ENCODE peak calls at places on chromosomes 12 and 14, in ten cellular contexts. D is IMR-90; F is hepatocyte; X is Panc1; M is pancreas; B is HCT116; A is effector memory CD4-positive, alpha-beta T cell; E is cardiac muscle cell; Z is heart right ventricle; Q is CD4-positive, CD25-positive, alpha-beta regulatory T cell. V is an unnamed sample. For H3K36me3 and H3K27me3, the result is how much of the 10 kb centered on the place peaks cover.

GRCh38 chr12:48183876-48184548 is 568 bp downstream of the CCDC184 start:
- DNase-seq in B (no peak), A (no peak), Z (no peak), D (no peak), X (no peak), F (no peak), Q (no peak), M (no peak), E (no peak), V (no peak)

GRCh38 chr12:52789637-52790426 is 6.1 kb downstream of the KRT3 start:
- DNase-seq in M (no peak), A (no peak), Q (no peak), X (no peak), Z (no peak), B (no peak), D (no peak), F (no peak), E (no peak), V (no peak)

GRCh38 chr12:65952737-65953209 is 128.5 kb downstream of the HMGA2 start:
- DNase-seq in M (no peak), Q (no peak), B (no peak), A (no peak), Z (no peak), X (peak), E (no peak), F (no peak), D (peak), V (no peak)

GRCh38 chr14:55864890-55865655 is 253.1 kb upstream of the PELI2 start:
- DNase-seq in F (no peak), B (no peak), X (no peak), Z (no peak), Q (no peak), D (no peak), A (no peak), M (no peak), E (no peak), V (no peak)

GRCh38 chr12:52688481-52688880 is 8.3 kb upstream of the KRT1 start:
- DNase-seq in B (no peak), X (no peak), Z (no peak), E (no peak), F (no peak), Q (no peak), D (no peak), A (no peak), M (no peak), V (no peak)

GRCh38 chr14:77036484-77037337 is 8.2 kb upstream of the IRF2BPL start:
- DNase-seq in E (peak), Z (no peak), B (no peak), M (no peak), D (no peak), Q (no peak), A (no peak), X (no peak), F (no peak), V (no peak)

GRCh38 chr12:1287446-1287975 is 296.5 kb downstream of the ERC1 start:
- DNase-seq in A (no peak), B (no peak), Q (no peak), Z (no peak), X (no peak), M (no peak), F (no peak), E (no peak), D (peak), V (no peak)

GRCh38 chr14:52080817-52081755 is 12.2 kb upstream of the NID2 start:
- DNase-seq in Q (no peak), M (no peak), D (peak), B (peak), X (peak), A (no peak), E (peak), Z (no peak), F (peak), V (no peak)

GRCh38 chr12:29081101-29081500 is 68.0 kb upstream of the FAR2 start:
- DNase-seq in A (no peak), X (no peak), Q (no peak), F (no peak), B (no peak), M (no peak), D (no peak), Z (no peak), E (no peak), V (no peak)

GRCh38 chr12:124567035-124567672 is at the start of gene NCOR2:
- DNase-seq in A (peak), F (no peak), B (no peak), X (no peak), E (no peak), D (no peak), M (no peak), Q (peak), Z (no peak), V (peak)

GRCh38 chr12:124324803-124325705 is 30.2 kb downstream of the RFLNA start:
- DNase-seq in A (no peak), Z (no peak), E (no peak), F (no peak), Q (no peak), D (no peak), B (no peak), M (no peak), X (no peak), V (no peak)

GRCh38 chr14:104286496-104286895 is 148.1 kb downstream of the KIF26A start:
- DNase-seq in Q (no peak), M (no peak), X (no peak), B (no peak), F (no peak), D (no peak), Z (no peak), E (no peak), A (no peak), V (no peak)

GRCh38 chr12:64459388-64460024 is 7.6 kb downstream of the TBK1 start:
- DNase-seq in A (no peak), E (no peak), F (no peak), B (no peak), Q (peak), M (no peak), X (no peak), D (no peak), Z (peak), V (no peak)

GRCh38 chr14:50719911-50720759 is 52.0 kb upstream of the SAV1 start:
- DNase-seq in A (no peak), Z (no peak), E (no peak), X (no peak), B (no peak), M (no peak), F (no peak), Q (no peak), D (peak), V (no peak)

GRCh38 chr14:97832734-97833133 is 1035.6 kb downstream of the VRK1 start:
- DNase-seq in E (no peak), B (no peak), F (no peak), D (no peak), M (no peak), A (no peak), Q (no peak), X (no peak), Z (no peak), V (no peak)

GRCh38 chr12:22576473-22576872 is 32.1 kb upstream of the C2CD5 start:
- DNase-seq in Q (no peak), Z (no peak), B (no peak), E (no peak), X (no peak), M (no peak), D (no peak), A (no peak), F (no peak), V (no peak)

GRCh38 chr12:91140660-91141045 is 29.4 kb upstream of the LUM start:
- DNase-seq in Z (peak), M (no peak), B (no peak), X (no peak), A (no peak), D (peak), E (peak), F (peak), Q (no peak), V (no peak)

GRCh38 chr12:110737532-110737931 is 5.2 kb downstream of the PPP1CC start:
- DNase-seq in B (no peak), E (no peak), M (no peak), Z (no peak), X (no peak), Q (no peak), D (no peak), F (no peak), A (no peak), V (no peak)

GRCh38 chr14:24283796-24284460 is 12.5 kb upstream of the RABGGTA start:
- DNase-seq in A (no peak), Z (no peak), E (no peak), Q (no peak), X (no peak), B (no peak), M (no peak), D (no peak), F (no peak), V (no peak)

GRCh38 chr12:49293056-49293956 is 1.6 kb upstream of the PRPH start:
- DNase-seq in X (no peak), F (no peak), M (no peak), Q (no peak), E (peak), B (no peak), D (no peak), A (no peak), Z (peak), V (no peak)

GRCh38 chr12:101857043-101857558 is 20.3 kb upstream of the DRAM1 start:
- DNase-seq in B (no peak), Z (no peak), M (no peak), X (peak), F (peak), D (peak), A (no peak), Q (no peak), E (peak), V (no peak)

DNA sequence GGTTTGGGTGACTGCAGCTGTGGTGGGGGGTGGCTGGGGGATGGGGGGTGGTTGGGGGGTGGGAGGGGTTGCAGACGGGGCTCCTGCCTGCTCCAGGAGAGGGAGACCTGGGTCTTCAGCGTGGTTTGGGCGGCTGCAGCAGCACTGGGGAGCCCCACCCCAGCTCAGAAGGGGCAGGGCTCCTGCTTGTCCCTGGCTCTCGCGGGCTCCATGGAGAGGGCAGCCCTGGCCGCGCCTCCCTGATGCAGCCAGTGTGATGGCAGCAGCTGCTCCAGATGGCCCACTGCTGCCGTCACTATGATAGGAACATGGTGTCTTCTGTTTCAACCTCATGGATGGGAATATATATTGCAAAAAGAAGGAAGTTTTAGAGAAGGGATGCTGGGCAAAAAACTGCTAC is 22.9 kb downstream of the TRHDE start:
- DNase-seq in A (no peak), Q (no peak), M (no peak), B (no peak), D (peak), Z (no peak), E (no peak), X (no peak), F (no peak), V (no peak)
- H3K4me3 ChIP-seq in A (no peak), Q (no peak), M (no peak), B (no peak), D (no peak), Z (no peak), E (no peak), X (no peak), F (no peak), V (no peak)

GRCh38 chr12:78260976-78261375 is 430.3 kb downstream of the NAV3 start:
- DNase-seq in Q (no peak), D (no peak), Z (no peak), X (no peak), F (no peak), E (no peak), M (no peak), A (no peak), B (no peak), V (no peak)
- H3K36me3 ChIP-seq in Q (under half), D (under half), Z (under half), X (under half), F (under half), E (under half), M (under half), A (under half), B (under half), V (under half)

GRCh38 chr12:94872671-94873367 is 130.7 kb downstream of the NDUFA12 start:
- DNase-seq in B (no peak), Z (no peak), X (no peak), F (peak), E (no peak), M (no peak), Q (no peak), D (no peak), A (no peak), V (no peak)

GRCh38 chr12:94870511-94870910 is 133.0 kb downstream of the NDUFA12 start:
- DNase-seq in D (no peak), M (no peak), X (no peak), E (no peak), F (no peak), Z (no peak), B (no peak), Q (no peak), A (no peak), V (no peak)

GRCh38 chr12:94873368-94874085 is 130.0 kb downstream of the NDUFA12 start:
- DNase-seq in F (peak), Q (no peak), X (no peak), A (no peak), D (no peak), E (no peak), B (no peak), Z (no peak), M (no peak), V (no peak)

GRCh38 chr12:94874086-94874985 is 129.2 kb downstream of the NDUFA12 start:
- DNase-seq in B (no peak), A (no peak), D (no peak), Z (no peak), E (no peak), M (no peak), Q (no peak), X (no peak), F (no peak), V (no peak)

GRCh38 chr12:94872007-94872653 is 131.4 kb downstream of the NDUFA12 start:
- DNase-seq in E (no peak), D (no peak), F (no peak), X (no peak), B (no peak), M (peak), Z (no peak), Q (no peak), A (no peak), V (no peak)
- H3K27me3 ChIP-seq in E (half or more), D (under half), F (half or more), X (under half), B (under half), M (under half), Z (half or more), Q (under half), A (under half), V (under half)

GRCh38 chr12:93243382-93243688 is 134.4 kb upstream of the NUDT4 start:
- DNase-seq in F (no peak), X (no peak), A (no peak), E (no peak), B (no peak), M (no peak), Z (no peak), D (no peak), Q (no peak), V (no peak)

GRCh38 chr12:93243689-93244513 is 133.8 kb upstream of the NUDT4 start:
- DNase-seq in A (no peak), M (peak), E (peak), D (peak), B (no peak), Q (peak), X (no peak), F (peak), Z (peak), V (no peak)

GRCh38 chr12:93245543-93245942 is 132.2 kb upstream of the NUDT4 start:
- DNase-seq in E (no peak), A (no peak), Z (no peak), B (no peak), M (no peak), Q (peak), F (no peak), D (no peak), X (no peak), V (peak)

GRCh38 chr12:93242154-93242958 is 135.4 kb upstream of the NUDT4 start:
- DNase-seq in A (no peak), M (no peak), D (no peak), Q (no peak), F (no peak), B (no peak), X (no peak), Z (no peak), E (no peak), V (no peak)

GRCh38 chr12:93244514-93245077 is 133.1 kb upstream of the NUDT4 start:
- DNase-seq in D (no peak), Z (no peak), Q (no peak), F (no peak), M (no peak), X (no peak), A (no peak), E (no peak), B (no peak), V (no peak)
- H3K4me3 ChIP-seq in D (no peak), Z (no peak), Q (no peak), F (no peak), M (no peak), X (no peak), A (no peak), E (no peak), B (no peak), V (peak)

DNA sequence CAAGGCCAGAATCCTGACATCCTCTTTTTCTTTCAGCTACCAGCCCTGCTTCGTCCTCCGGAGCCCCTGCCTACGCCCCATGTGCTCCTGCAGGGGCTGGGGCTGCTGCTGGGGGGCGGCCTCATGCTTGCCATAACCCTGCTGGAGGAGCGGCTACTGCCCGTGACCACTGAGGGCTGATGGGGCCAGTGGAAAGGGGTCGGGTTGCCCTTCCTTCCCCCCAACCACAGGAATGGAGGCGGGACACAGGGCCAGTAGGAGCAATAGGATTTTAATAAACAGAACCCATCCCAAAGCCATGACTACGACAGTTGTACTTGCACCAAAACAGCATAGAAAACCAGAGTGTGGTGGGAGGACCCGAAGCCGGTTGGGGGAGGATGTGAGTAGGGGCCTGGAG is 7.7 kb downstream of the SLC39A5 start:
- DNase-seq in Z (no peak), X (no peak), B (no peak), E (no peak), A (no peak), D (peak), M (no peak), F (no peak), Q (no peak), V (no peak)
- H3K36me3 ChIP-seq in Z (under half), X (under half), B (under half), E (under half), A (under half), D (under half), M (under half), F (under half), Q (under half), V (under half)

GRCh38 chr12:98446716-98447115 is 68.7 kb upstream of the TMPO start:
- DNase-seq in F (no peak), E (peak), A (no peak), X (no peak), Q (no peak), D (no peak), Z (no peak), B (no peak), M (no peak), V (no peak)

GRCh38 chr12:98440165-98440581 is 75.2 kb upstream of the TMPO start:
- DNase-seq in Q (no peak), F (peak), E (peak), M (peak), D (peak), Z (peak), B (no peak), X (no peak), A (no peak), V (no peak)

GRCh38 chr12:98449601-98450000 is 65.8 kb upstream of the TMPO start:
- DNase-seq in Z (no peak), Q (no peak), X (no peak), M (no peak), A (no peak), E (no peak), F (no peak), B (no peak), D (no peak), V (no peak)

DNA sequence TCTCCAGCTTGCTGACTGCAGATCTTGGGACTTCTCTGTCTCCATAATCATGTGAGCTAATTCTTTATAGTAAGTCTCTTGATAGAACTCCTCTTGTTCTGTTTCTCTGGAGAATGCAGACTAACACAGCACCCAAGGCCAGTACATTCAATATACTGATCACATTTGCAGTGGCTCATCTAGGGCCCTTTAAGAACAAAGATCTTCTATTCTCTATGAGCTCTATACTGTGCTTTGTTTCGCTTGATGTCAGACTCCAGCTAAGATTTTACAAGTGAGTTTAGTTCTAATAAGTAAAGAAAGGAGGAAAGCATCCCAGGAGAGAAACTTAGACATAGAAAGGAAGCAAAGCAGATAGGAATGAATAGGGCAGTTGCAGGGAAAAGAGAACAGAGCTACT is 69.3 kb upstream of the TMPO start:
- DNase-seq in M (no peak), X (no peak), Q (no peak), F (no peak), D (no peak), B (no peak), A (no peak), Z (no peak), E (no peak), V (no peak)
- H3K27me3 ChIP-seq in M (under half), X (under half), Q (under half), F (under half), D (under half), B (under half), A (under half), Z (under half), E (under half), V (under half)

GRCh38 chr12:94205738-94206310 is 57.4 kb downstream of the PLXNC1 start:
- DNase-seq in D (no peak), F (no peak), X (no peak), A (no peak), Z (no peak), B (no peak), Q (no peak), E (no peak), M (no peak), V (no peak)
- H3K4me3 ChIP-seq in D (no peak), F (no peak), X (no peak), A (no peak), Z (no peak), B (no peak), Q (peak), E (no peak), M (no peak), V (peak)

DNA sequence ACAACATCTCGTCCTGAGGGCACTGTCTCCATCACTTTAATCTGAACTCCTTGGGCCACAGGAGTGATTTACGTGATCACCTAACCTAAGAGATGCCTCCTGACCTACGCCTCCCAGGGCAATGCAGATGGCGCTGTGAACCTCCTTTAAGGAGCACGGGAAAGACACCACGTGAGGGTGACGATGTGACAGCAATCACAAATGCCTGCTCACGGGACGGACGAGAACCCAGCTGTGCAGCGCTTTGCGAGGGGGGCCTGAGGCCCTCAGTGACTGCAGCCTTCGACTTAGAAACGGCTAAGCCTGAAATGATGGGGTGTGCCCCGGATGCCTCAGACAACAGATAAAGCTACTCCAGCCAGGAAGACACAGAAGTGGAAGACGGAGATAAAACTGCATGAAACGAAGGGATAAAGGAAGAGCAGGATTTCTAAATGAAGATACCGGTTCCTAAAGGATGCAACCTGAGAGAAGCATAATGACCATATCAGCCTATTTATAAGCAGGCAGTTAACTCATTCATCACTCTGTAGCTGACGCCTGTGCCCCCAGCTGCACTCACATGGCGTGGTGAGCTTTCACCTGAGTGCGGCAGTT is 13.9 kb upstream of the GOLGA3 start:
- DNase-seq in Q (no peak), Z (no peak), F (no peak), E (no peak), M (no peak), X (no peak), D (no peak), A (no peak), B (no peak), V (no peak)
- H3K36me3 ChIP-seq in Q (half or more), Z (half or more), F (under half), E (under half), M (under half), X (under half), D (half or more), A (half or more), B (under half), V (under half)

GRCh38 chr12:105166736-105167135 is 59.2 kb downstream of the WASHC4 start:
- DNase-seq in Q (no peak), A (no peak), F (no peak), D (peak), E (no peak), B (no peak), X (no peak), Z (no peak), M (no peak), V (no peak)
- H3K27me3 ChIP-seq in Q (under half), A (under half), F (under half), D (under half), E (under half), B (under half), X (under half), Z (under half), M (under half), V (under half)

V was measured in CD8-positive, alpha-beta memory T cell.